ENCODE peak calls at places on chromosomes 11 and 22, in six cellular contexts. S, F, W, X, U and Q are unnamed samples. For H3K4me1, the result is how much of the 10 kb centered on the place peaks cover.

GRCh38 chr11:93718057-93718563 is 23.2 kb downstream of the TAF1D start:
- DNase-seq in S (no peak), F (no peak), W (peak), X (no peak), U (no peak), Q (no peak)

GRCh38 chr22:45977551-45978274 is 751 bp upstream of the WNT7B start:
- DNase-seq in S (peak), F (peak), W (no peak), X (no peak), U (no peak), Q (peak)

GRCh38 chr11:117191680-117192400 is 7.3 kb upstream of the TAGLN start:
- DNase-seq in S (no peak), F (no peak), W (no peak), X (no peak), U (peak), Q (peak)

GRCh38 chr11:78465169-78465942 is 47.7 kb upstream of the GAB2 start:
- DNase-seq in S (no peak), F (no peak), W (peak), X (no peak), U (no peak), Q (no peak)

GRCh38 chr11:969651-970205 is 44.1 kb downstream of the AP2A2 start:
- DNase-seq in S (no peak), F (no peak), W (no peak), X (no peak), U (no peak), Q (peak)

GRCh38 chr11:5304046-5304445 is 2.3 kb upstream of the OR51B4 start:
- DNase-seq in S (no peak), F (no peak), W (no peak), X (no peak), U (no peak), Q (peak)

GRCh38 chr11:85167038-85167437 is 460.1 kb downstream of the DLG2 start:
- DNase-seq in S (no peak), F (no peak), W (no peak), X (no peak), U (no peak), Q (no peak)

GRCh38 chr11:106990322-106990721 is 28.0 kb downstream of the GUCY1A2 start:
- DNase-seq in S (no peak), F (no peak), W (no peak), X (no peak), U (no peak), Q (no peak)

GRCh38 chr11:105862736-105863367 is 159.2 kb downstream of the MSANTD4 start:
- DNase-seq in S (peak), F (no peak), W (peak), X (no peak), U (no peak), Q (peak)

GRCh38 chr22:23282089-23282501 is 101.8 kb downstream of the BCR start:
- DNase-seq in S (peak), F (peak), W (no peak), X (peak), U (peak), Q (peak)

GRCh38 chr22:26134654-26135330 is 34.5 kb upstream of the SEZ6L start:
- DNase-seq in S (no peak), F (no peak), W (peak), X (no peak), U (no peak), Q (no peak)

GRCh38 chr11:66886671-66887221 is 29.9 kb downstream of the LRFN4 start:
- DNase-seq in S (peak), F (peak), W (no peak), X (no peak), U (no peak), Q (peak)

GRCh38 chr11:78605296-78605695 is 30.6 kb upstream of the NARS2 start:
- DNase-seq in S (peak), F (no peak), W (no peak), X (no peak), U (no peak), Q (no peak)

GRCh38 chr11:66845876-66846212 is 2.6 kb downstream of the RCE1 start:
- DNase-seq in S (no peak), F (peak), W (no peak), X (no peak), U (no peak), Q (peak)

GRCh38 chr11:134743809-134744195 is 331.8 kb upstream of the B3GAT1 start:
- DNase-seq in S (no peak), F (no peak), W (no peak), X (no peak), U (no peak), Q (no peak)

GRCh38 chr11:112797653-112798293 is 163.4 kb upstream of the NCAM1 start:
- DNase-seq in S (peak), F (no peak), W (peak), X (no peak), U (no peak), Q (no peak)

GRCh38 chr11:66868726-66869291 is 11.9 kb downstream of the LRFN4 start:
- DNase-seq in S (no peak), F (peak), W (peak), X (no peak), U (peak), Q (peak)

GRCh38 chr11:81989093-81989492 is 744.6 kb downstream of the FAM181B start:
- DNase-seq in S (no peak), F (no peak), W (no peak), X (no peak), U (no peak), Q (peak)

GRCh38 chr11:21723681-21724080 is 469.2 kb upstream of the ANO5 start:
- DNase-seq in S (no peak), F (no peak), W (no peak), X (no peak), U (no peak), Q (no peak)

DNA sequence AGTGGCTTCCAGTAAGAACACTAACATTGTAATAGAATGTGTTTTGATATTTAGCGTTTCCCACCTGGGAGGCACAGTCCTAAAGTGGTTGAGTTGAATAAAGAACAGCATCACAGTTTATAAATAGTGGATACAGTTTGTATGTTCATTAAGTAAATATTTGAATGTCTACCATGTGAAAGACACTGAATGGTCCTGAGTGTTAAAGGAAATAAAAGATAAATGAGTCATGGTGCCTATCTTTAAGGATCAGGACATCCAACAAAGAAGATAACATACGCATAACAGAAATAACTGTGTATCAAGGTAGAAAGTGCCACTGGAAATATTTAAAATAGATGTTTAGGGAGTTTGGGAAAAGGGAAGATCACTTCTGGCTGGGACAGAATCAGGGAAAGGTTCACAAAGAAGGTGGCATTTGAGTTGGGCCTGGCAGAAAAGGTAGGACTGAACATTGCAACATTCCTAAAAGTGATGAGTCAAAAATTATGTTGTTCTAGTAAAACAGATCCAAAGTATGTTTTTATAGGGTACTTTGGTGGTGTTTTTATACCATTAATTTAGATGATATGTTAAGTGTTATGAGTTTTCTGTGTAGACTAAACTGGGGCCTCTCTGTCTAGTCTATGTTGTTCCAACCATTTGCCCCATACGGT is 41.5 kb downstream of the CSTPP1 start:
- DNase-seq in S (no peak), F (no peak), W (no peak), X (no peak), U (no peak), Q (no peak)
- H3K4me1 ChIP-seq in S (under half), F (under half), W (under half), X (under half), U (under half), Q (under half)

GRCh38 chr22:24423519-24424000 is 3.8 kb upstream of the ADORA2A start:
- DNase-seq in S (peak), F (peak), W (no peak), X (no peak), U (peak), Q (peak)
- H3K4me3 ChIP-seq in S (peak), F (peak), W (no peak), X (peak), U (peak), Q (peak)

GRCh38 chr22:36397081-36397766 is 9.5 kb upstream of the MYH9 start:
- DNase-seq in S (peak), F (peak), W (no peak), X (no peak), U (peak), Q (peak)
- H3K4me1 ChIP-seq in S (under half), F (under half), W (under half), X (under half), U (under half), Q (under half)

GRCh38 chr11:128685383-128686044 is 8.4 kb upstream of the FLI1 start:
- DNase-seq in S (peak), F (no peak), W (no peak), X (no peak), U (no peak), Q (peak)
- H3K4me3 ChIP-seq in S (no peak), F (peak), W (no peak), X (no peak), U (no peak), Q (no peak)

DNA sequence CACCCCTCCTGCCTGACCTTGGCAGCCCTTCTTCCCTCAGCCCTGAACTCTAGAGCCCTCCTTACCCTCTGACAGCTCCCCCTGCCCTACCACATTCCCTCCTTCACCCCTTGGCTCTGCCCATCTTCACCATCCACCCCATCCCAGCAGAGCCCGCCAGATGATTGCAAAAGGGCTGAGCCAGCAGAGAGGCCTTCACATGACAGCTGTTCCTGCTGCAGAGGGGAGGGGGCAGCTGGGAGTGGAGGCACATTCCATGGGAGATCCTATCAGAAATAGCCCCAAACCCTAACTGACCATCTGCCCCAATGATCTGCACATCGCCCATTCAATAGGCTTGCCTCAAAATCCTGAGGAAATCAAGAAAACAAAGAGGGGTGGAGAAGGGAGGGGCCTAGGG is 7.8 kb upstream of the AHNAK start:
- DNase-seq in S (no peak), F (no peak), W (no peak), X (no peak), U (no peak), Q (no peak)
- H3K4me1 ChIP-seq in S (under half), F (half or more), W (half or more), X (half or more), U (half or more), Q (half or more)

GRCh38 chr11:18010977-18011586 is 1.8 kb downstream of the SERGEF start:
- DNase-seq in S (no peak), F (no peak), W (no peak), X (no peak), U (no peak), Q (no peak)
- H3K4me3 ChIP-seq in S (no peak), F (no peak), W (no peak), X (no peak), U (no peak), Q (no peak)

DNA sequence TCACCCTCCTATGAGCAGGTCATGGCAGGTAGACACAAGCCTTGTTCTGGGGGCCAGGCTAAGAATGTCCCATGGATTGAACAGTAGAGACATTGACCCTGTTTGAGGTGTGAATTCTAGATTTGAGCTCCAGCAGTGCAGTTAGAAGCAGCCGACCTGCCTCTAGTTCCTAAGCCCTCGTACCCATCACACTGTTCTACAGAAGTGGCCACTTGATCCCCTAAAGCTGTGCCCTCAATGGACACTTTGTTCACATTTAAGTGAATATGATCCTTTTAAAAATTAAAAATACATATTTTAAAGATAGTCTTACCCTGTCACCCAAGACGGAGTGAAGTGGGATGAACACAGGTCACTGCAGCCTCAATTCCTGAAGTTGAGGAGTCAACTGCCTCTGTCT is 122.0 kb downstream of the MED15 start:
- DNase-seq in S (no peak), F (no peak), W (no peak), X (no peak), U (no peak), Q (peak)
- H3K4me1 ChIP-seq in S (under half), F (under half), W (under half), X (under half), U (under half), Q (under half)